ENCODE peak calls at places on chromosomes 7 and 10, in eight cellular contexts. A is AG09309, U is hypothalamus, L is NCI-H1092, R is AG04450, P is AG09319, V is sciatic nerve, K is ELR. C is an unnamed sample.
A peak's percentile ranks its signal among the peaks of the same experiment; 100 is the strongest.

GRCh38 chr7:20307119-20307518 is 23.6 kb upstream of the ITGB8 start:
- DNase-seq in V (no peak), K (no peak), R (no peak), U (no peak), A (no peak), L (no peak), P (no peak), C (no peak)

GRCh38 chr10:96122824-96123223 is 7.3 kb upstream of the ZNF518A start:
- DNase-seq in R (no peak), K (no peak), L (no peak), V (no peak), P (no peak), U (no peak), A (no peak), C (no peak)

GRCh38 chr7:80232969-80233724 is 98.5 kb downstream of the GNAI1 start:
- DNase-seq in L (no peak), R (no peak), P (no peak), K (no peak), A (no peak), V (no peak), U (no peak), C (no peak)

GRCh38 chr10:103806376-103807320 is 48.7 kb downstream of the SH3PXD2A start:
- DNase-seq in U (no peak), R (no peak), K (no peak), L (no peak), A (no peak), P (no peak), V (no peak), C (no peak)

GRCh38 chr7:90709501-90710465 is 113.7 kb downstream of the CDK14 start:
- DNase-seq in U (no peak), P (peak; percentile 24), R (no peak), L (no peak), V (no peak), K (peak; percentile 44), A (no peak), C (no peak)

GRCh38 chr10:120460191-120460590 is 3.2 kb downstream of the PLPP4 start:
- DNase-seq in V (no peak), K (peak; percentile 40), P (no peak), U (no peak), L (no peak), R (no peak), A (no peak), C (no peak)

GRCh38 chr10:71211053-71211452 is 1.3 kb upstream of the UNC5B start:
- DNase-seq in K (no peak), L (no peak), A (no peak), V (peak; percentile 48), U (no peak), R (no peak), P (no peak), C (no peak)

GRCh38 chr7:80937336-80937735 is 18.5 kb upstream of the SEMA3C start:
- DNase-seq in V (no peak), P (no peak), A (no peak), U (no peak), L (no peak), R (no peak), K (no peak), C (no peak)

GRCh38 chr7:86790383-86790782 is 146.7 kb downstream of the GRM3 start:
- DNase-seq in L (no peak), V (no peak), A (no peak), U (no peak), P (no peak), R (no peak), K (no peak), C (no peak)